ENCODE peak calls at places on chromosomes 6 and 20, in six cellular contexts. J is aorta; G is T-helper 17 cell; P is activated T-cell treated with anti-CD3 and anti-CD28 coated beads, Interleukin-2, amount 50 U/mL, for 72 hours; H is left cardiac atrium; O is HCT116. U is an unnamed sample.

GRCh38 chr6:15714658-15715057 is 51.8 kb upstream of the DTNBP1 start:
- ATAC-seq in P (peak), O (no peak), H (no peak), J (no peak), G (no peak), U (no peak)

GRCh38 chr6:78639505-78640110 is 227.7 kb upstream of the IRAK1BP1 start:
- ATAC-seq in O (no peak), G (no peak), P (no peak), J (no peak), H (no peak), U (no peak)

GRCh38 chr20:42678895-42679294 is 510.8 kb downstream of the PTPRT start:
- ATAC-seq in H (no peak), J (no peak), P (no peak), O (no peak), G (no peak), U (no peak)

GRCh38 chr6:43033874-43034273 is 12.5 kb downstream of the RRP36 start:
- ATAC-seq in P (no peak), H (no peak), J (no peak), O (no peak), G (no peak), U (no peak)

GRCh38 chr6:82645536-82646230 is 282.1 kb downstream of the TPBG start:
- ATAC-seq in H (no peak), G (no peak), J (no peak), O (no peak), P (no peak), U (no peak)

GRCh38 chr6:105482227-105482839 is 79.5 kb upstream of the PREP start:
- ATAC-seq in J (no peak), O (no peak), G (no peak), P (no peak), H (no peak), U (no peak)

GRCh38 chr6:2133718-2134310 is 111.6 kb downstream of the GMDS start:
- ATAC-seq in P (no peak), O (no peak), H (no peak), G (no peak), J (no peak), U (no peak)

GRCh38 chr6:6918216-6918983 is 189.4 kb upstream of the RREB1 start:
- ATAC-seq in J (no peak), O (no peak), H (no peak), P (peak), G (peak), U (no peak)

GRCh38 chr6:24757610-24758009 is 17.1 kb upstream of the GMNN start:
- ATAC-seq in P (no peak), O (no peak), G (no peak), J (no peak), H (no peak), U (no peak)

GRCh38 chr20:36975085-36975829 is 23.7 kb upstream of the SAMHD1 start:
- ATAC-seq in H (no peak), O (no peak), P (peak), G (peak), J (no peak), U (no peak)

GRCh38 chr6:15310680-15311079 is 64.8 kb downstream of the JARID2 start:
- ATAC-seq in O (no peak), J (no peak), H (no peak), P (no peak), G (no peak), U (no peak)

GRCh38 chr20:6868864-6869263 is 101.4 kb downstream of the BMP2 start:
- ATAC-seq in H (no peak), P (no peak), G (no peak), O (no peak), J (no peak), U (no peak)

GRCh38 chr6:2157441-2158127 is 87.8 kb downstream of the GMDS start:
- ATAC-seq in G (peak), J (peak), P (peak), O (peak), H (peak), U (peak)

GRCh38 chr6:36067374-36068011 is 39.9 kb downstream of the MAPK14 start:
- ATAC-seq in P (peak), O (no peak), G (no peak), J (no peak), H (peak), U (no peak)

GRCh38 chr6:143973097-143973979 is 34.7 kb downstream of the PLAGL1 start:
- ATAC-seq in H (no peak), O (no peak), J (no peak), P (no peak), G (no peak), U (no peak)

GRCh38 chr20:34042286-34042685 is 48.6 kb downstream of the RALY start:
- ATAC-seq in P (no peak), J (no peak), G (peak), O (no peak), H (peak), U (no peak)

GRCh38 chr6:131924881-131925474 is 26.2 kb downstream of the CCN2 start:
- ATAC-seq in J (peak), H (peak), G (no peak), O (peak), P (no peak), U (no peak)